ENCODE peak calls at places on chromosomes 5 and 9, in four cellular contexts. One of them, this sample, is unnamed.

GRCh38 chr5:22557251-22557650 is 295.9 kb downstream of the CDH12 start:
- DNase-seq in pancreas: no peak
- DNase-seq in CD8-positive, alpha-beta T cell: no peak
- DNase-seq in A673: no peak
- DNase-seq in this sample: no peak

GRCh38 chr9:136326061-136326776 is 1.1 kb upstream of the GPSM1 start:
- DNase-seq in CD8-positive, alpha-beta T cell: no peak
- DNase-seq in A673: no peak
- DNase-seq in pancreas: no peak
- DNase-seq in this sample: no peak

GRCh38 chr5:133294380-133294779 is 242.6 kb downstream of the HSPA4 start:
- DNase-seq in A673: no peak
- DNase-seq in pancreas: no peak
- DNase-seq in CD8-positive, alpha-beta T cell: no peak
- DNase-seq in this sample: no peak

GRCh38 chr5:33788922-33789321 is 102.9 kb downstream of the ADAMTS12 start:
- DNase-seq in pancreas: no peak
- DNase-seq in A673: no peak
- DNase-seq in CD8-positive, alpha-beta T cell: no peak
- DNase-seq in this sample: peak; percentile 78

GRCh38 chr5:9562101-9562500 is 16.2 kb upstream of the SEMA5A start:
- DNase-seq in A673: peak; percentile 70
- DNase-seq in CD8-positive, alpha-beta T cell: no peak
- DNase-seq in pancreas: no peak
- DNase-seq in this sample: peak; percentile 73

GRCh38 chr5:56693220-56693579 is 122.1 kb upstream of the MAP3K1 start:
- DNase-seq in pancreas: no peak
- DNase-seq in CD8-positive, alpha-beta T cell: no peak
- DNase-seq in A673: no peak
- DNase-seq in this sample: no peak

GRCh38 chr5:171275822-171276544 is 33.1 kb upstream of the TLX3 start:
- DNase-seq in pancreas: no peak
- DNase-seq in CD8-positive, alpha-beta T cell: no peak
- DNase-seq in A673: no peak
- DNase-seq in this sample: no peak

GRCh38 chr9:94624621-94625020 is 14.7 kb downstream of the FBP1 start:
- DNase-seq in A673: no peak
- DNase-seq in CD8-positive, alpha-beta T cell: no peak
- DNase-seq in pancreas: no peak
- DNase-seq in this sample: no peak

GRCh38 chr5:138179277-138179857 is 455 bp downstream of the KIF20A start:
- DNase-seq in CD8-positive, alpha-beta T cell: no peak
- DNase-seq in pancreas: peak; percentile 15
- DNase-seq in A673: peak; percentile 28
- DNase-seq in this sample: no peak

GRCh38 chr5:133423618-133424282 is 188.6 kb downstream of the FSTL4 start:
- DNase-seq in A673: peak; percentile 49
- DNase-seq in pancreas: peak; percentile 75
- DNase-seq in CD8-positive, alpha-beta T cell: peak; percentile 79
- DNase-seq in this sample: peak; percentile 75

GRCh38 chr5:108727154-108727638 is 20.5 kb upstream of the FER start:
- DNase-seq in CD8-positive, alpha-beta T cell: no peak
- DNase-seq in pancreas: peak; percentile 48
- DNase-seq in A673: no peak
- DNase-seq in this sample: peak; percentile 47

GRCh38 chr5:13643734-13644133 is 300.8 kb downstream of the DNAH5 start:
- DNase-seq in pancreas: no peak
- DNase-seq in A673: no peak
- DNase-seq in CD8-positive, alpha-beta T cell: no peak
- DNase-seq in this sample: no peak

GRCh38 chr5:13643196-13643595 is 301.3 kb downstream of the DNAH5 start:
- DNase-seq in A673: no peak
- DNase-seq in CD8-positive, alpha-beta T cell: no peak
- DNase-seq in pancreas: no peak
- DNase-seq in this sample: no peak

DNA sequence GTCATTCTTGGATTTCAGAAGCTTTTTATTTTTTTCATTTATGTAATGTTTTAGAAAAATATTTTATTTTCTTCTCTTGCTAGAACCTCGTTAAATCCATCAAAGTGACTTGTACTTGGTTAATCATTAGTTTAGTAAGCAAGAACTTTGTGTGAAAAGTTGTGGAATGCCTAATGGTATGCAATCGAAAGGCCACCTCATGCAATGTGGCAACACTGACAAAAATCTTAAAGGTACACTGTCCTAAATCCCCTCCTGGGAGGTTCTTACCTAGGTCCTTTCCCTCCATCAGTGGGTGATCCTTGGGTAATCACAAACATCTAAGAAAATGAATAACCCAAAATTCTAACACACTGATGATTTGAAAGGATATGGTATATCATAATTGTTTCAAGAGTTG is 304.2 kb downstream of the DNAH5 start:
- DNase-seq in pancreas: no peak
- DNase-seq in CD8-positive, alpha-beta T cell: no peak
- DNase-seq in A673: no peak
- DNase-seq in this sample: no peak
- TF ChIP-seq CTCF in pancreas: no peak
- TF ChIP-seq CTCF in CD8-positive, alpha-beta T cell: no peak
- TF ChIP-seq CTCF in A673: no peak
- TF ChIP-seq CTCF in this sample: no peak

GRCh38 chr9:17117372-17117771 is 17.5 kb upstream of the CNTLN start:
- DNase-seq in A673: no peak
- DNase-seq in CD8-positive, alpha-beta T cell: no peak
- DNase-seq in pancreas: no peak
- DNase-seq in this sample: no peak

GRCh38 chr9:17120203-17120602 is 14.6 kb upstream of the CNTLN start:
- DNase-seq in CD8-positive, alpha-beta T cell: no peak
- DNase-seq in pancreas: no peak
- DNase-seq in A673: no peak
- DNase-seq in this sample: no peak

GRCh38 chr9:17121264-17121663 is 13.6 kb upstream of the CNTLN start:
- DNase-seq in pancreas: no peak
- DNase-seq in A673: no peak
- DNase-seq in CD8-positive, alpha-beta T cell: no peak
- DNase-seq in this sample: no peak

DNA sequence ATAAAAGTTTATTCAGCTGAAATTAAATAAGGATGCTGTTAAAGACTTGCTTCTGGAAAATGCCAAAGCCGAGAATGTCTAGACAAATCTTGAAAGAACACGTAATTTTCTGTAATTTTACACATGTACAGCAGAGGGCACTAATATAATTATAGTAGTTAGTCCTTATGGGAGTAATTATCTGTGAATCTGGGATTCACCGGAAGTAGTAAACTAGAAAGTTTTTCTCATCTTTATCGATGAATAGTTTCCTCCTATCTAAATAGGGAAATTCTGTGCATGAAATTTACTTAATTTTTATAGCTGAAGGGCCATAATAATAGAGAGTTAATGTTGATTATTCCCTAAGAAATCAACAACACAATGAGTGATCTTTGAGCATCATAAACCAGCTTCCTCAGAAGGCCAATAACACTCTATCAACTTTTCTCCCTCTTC is 18.4 kb upstream of the CNTLN start:
- DNase-seq in CD8-positive, alpha-beta T cell: no peak
- DNase-seq in pancreas: no peak
- DNase-seq in A673: peak; percentile 48
- DNase-seq in this sample: peak; percentile 50
- TF ChIP-seq CTCF in CD8-positive, alpha-beta T cell: no peak
- TF ChIP-seq CTCF in pancreas: no peak
- TF ChIP-seq CTCF in A673: peak; percentile 53
- TF ChIP-seq CTCF in this sample: peak; percentile 36

DNA sequence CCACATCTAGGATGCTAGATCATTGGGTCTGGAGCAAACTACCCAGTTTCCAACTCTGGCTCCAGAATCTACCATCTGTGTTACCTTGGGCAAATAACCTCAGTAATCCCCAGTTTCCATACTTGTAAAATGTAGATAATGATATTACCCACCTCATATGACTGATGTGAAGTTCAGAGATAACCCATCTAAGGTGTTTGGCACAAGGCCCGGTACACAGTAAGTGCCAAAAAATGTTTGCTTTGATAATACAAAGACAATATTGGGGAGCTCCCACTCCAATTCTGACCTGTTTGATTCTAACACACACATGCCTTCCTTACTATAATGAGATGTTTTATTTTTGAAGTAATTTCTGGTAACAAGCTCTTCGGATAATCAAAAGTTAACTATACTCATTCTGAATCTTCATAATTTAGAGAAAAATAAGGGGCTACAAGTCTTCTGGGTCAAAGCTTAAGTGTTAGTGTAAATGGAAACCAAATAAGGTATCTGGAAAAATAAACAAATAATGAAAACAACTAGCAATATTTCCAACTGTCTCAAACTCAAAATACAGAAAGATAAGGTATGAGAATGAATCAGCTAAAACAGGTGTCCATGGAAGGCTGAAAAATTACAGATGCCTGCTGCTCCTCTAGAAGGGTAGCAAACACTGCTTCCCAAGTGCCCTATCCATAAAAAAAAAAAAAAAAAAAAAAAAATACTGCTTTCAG is 30.4 kb downstream of the ELL2 start:
- DNase-seq in pancreas: no peak
- DNase-seq in CD8-positive, alpha-beta T cell: no peak
- DNase-seq in A673: no peak
- DNase-seq in this sample: no peak
- TF ChIP-seq CTCF in pancreas: no peak
- TF ChIP-seq CTCF in CD8-positive, alpha-beta T cell: no peak
- TF ChIP-seq CTCF in A673: no peak
- TF ChIP-seq CTCF in this sample: no peak

GRCh38 chr5:175870820-175871447 is 444 bp upstream of the CPLX2 start:
- DNase-seq in CD8-positive, alpha-beta T cell: no peak
- DNase-seq in A673: no peak
- DNase-seq in pancreas: no peak
- DNase-seq in this sample: no peak

GRCh38 chr5:175876107-175876506 is 4.7 kb downstream of the CPLX2 start:
- DNase-seq in pancreas: no peak
- DNase-seq in CD8-positive, alpha-beta T cell: no peak
- DNase-seq in A673: no peak
- DNase-seq in this sample: no peak

GRCh38 chr5:175874462-175875139 is 3.2 kb downstream of the CPLX2 start:
- DNase-seq in CD8-positive, alpha-beta T cell: no peak
- DNase-seq in pancreas: no peak
- DNase-seq in A673: no peak
- DNase-seq in this sample: no peak

GRCh38 chr5:175872287-175873089 is 1.1 kb downstream of the CPLX2 start:
- DNase-seq in A673: no peak
- DNase-seq in CD8-positive, alpha-beta T cell: no peak
- DNase-seq in pancreas: no peak
- DNase-seq in this sample: no peak

GRCh38 chr5:175873090-175873454 is 1.7 kb downstream of the CPLX2 start:
- DNase-seq in A673: peak; percentile 5
- DNase-seq in pancreas: no peak
- DNase-seq in CD8-positive, alpha-beta T cell: no peak
- DNase-seq in this sample: no peak
- TF ChIP-seq CTCF in A673: peak; percentile 33
- TF ChIP-seq CTCF in pancreas: no peak
- TF ChIP-seq CTCF in CD8-positive, alpha-beta T cell: no peak
- TF ChIP-seq CTCF in this sample: no peak

GRCh38 chr5:128708841-128709240 is 170.8 kb upstream of the FBN2 start:
- DNase-seq in CD8-positive, alpha-beta T cell: no peak
- DNase-seq in pancreas: no peak
- DNase-seq in A673: no peak
- DNase-seq in this sample: no peak

GRCh38 chr5:128703322-128703721 is 165.3 kb upstream of the FBN2 start:
- DNase-seq in CD8-positive, alpha-beta T cell: no peak
- DNase-seq in A673: no peak
- DNase-seq in pancreas: no peak
- DNase-seq in this sample: no peak

GRCh38 chr5:128711216-128711615 is 173.2 kb upstream of the FBN2 start:
- DNase-seq in pancreas: no peak
- DNase-seq in CD8-positive, alpha-beta T cell: no peak
- DNase-seq in A673: no peak
- DNase-seq in this sample: no peak

GRCh38 chr5:128701301-128701700 is 163.3 kb upstream of the FBN2 start:
- DNase-seq in CD8-positive, alpha-beta T cell: no peak
- DNase-seq in pancreas: no peak
- DNase-seq in A673: no peak
- DNase-seq in this sample: no peak

GRCh38 chr5:128706269-128706668 is 168.2 kb upstream of the FBN2 start:
- DNase-seq in A673: no peak
- DNase-seq in pancreas: no peak
- DNase-seq in CD8-positive, alpha-beta T cell: no peak
- DNase-seq in this sample: peak; percentile 13
- TF ChIP-seq CTCF in A673: no peak
- TF ChIP-seq CTCF in pancreas: no peak
- TF ChIP-seq CTCF in CD8-positive, alpha-beta T cell: no peak
- TF ChIP-seq CTCF in this sample: no peak

GRCh38 chr9:84667571-84668203 is 1.8 kb upstream of the NTRK2 start:
- DNase-seq in CD8-positive, alpha-beta T cell: no peak
- DNase-seq in pancreas: peak; percentile 34
- DNase-seq in A673: peak; percentile 36
- DNase-seq in this sample: peak; percentile 27
- TF ChIP-seq CTCF in CD8-positive, alpha-beta T cell: no peak
- TF ChIP-seq CTCF in pancreas: peak; percentile 40
- TF ChIP-seq CTCF in A673: peak; percentile 46
- TF ChIP-seq CTCF in this sample: peak; percentile 34

GRCh38 chr9:92004045-92004392 is 54.0 kb upstream of the ROR2 start:
- DNase-seq in A673: no peak
- DNase-seq in pancreas: no peak
- DNase-seq in CD8-positive, alpha-beta T cell: peak; percentile 27
- DNase-seq in this sample: no peak
- TF ChIP-seq CTCF in A673: no peak
- TF ChIP-seq CTCF in pancreas: no peak
- TF ChIP-seq CTCF in CD8-positive, alpha-beta T cell: no peak
- TF ChIP-seq CTCF in this sample: no peak

GRCh38 chr5:55173696-55174101 is 722 bp upstream of the CDC20B start:
- DNase-seq in CD8-positive, alpha-beta T cell: no peak
- DNase-seq in pancreas: peak; percentile 24
- DNase-seq in A673: no peak
- DNase-seq in this sample: no peak

GRCh38 chr5:55172937-55173695 is at the start of gene CDC20B:
- DNase-seq in pancreas: peak; percentile 78
- DNase-seq in CD8-positive, alpha-beta T cell: peak; percentile 74
- DNase-seq in A673: peak; percentile 86
- DNase-seq in this sample: peak; percentile 72

GRCh38 chr5:55175781-55176175 is 2.8 kb upstream of the CDC20B start:
- DNase-seq in pancreas: no peak
- DNase-seq in A673: no peak
- DNase-seq in CD8-positive, alpha-beta T cell: no peak
- DNase-seq in this sample: no peak

GRCh38 chr5:55177078-55177477 is 4.1 kb upstream of the CDC20B start:
- DNase-seq in pancreas: no peak
- DNase-seq in CD8-positive, alpha-beta T cell: no peak
- DNase-seq in A673: no peak
- DNase-seq in this sample: no peak

GRCh38 chr5:55176176-55176818 is 3.3 kb upstream of the CDC20B start:
- DNase-seq in pancreas: peak; percentile 74
- DNase-seq in CD8-positive, alpha-beta T cell: no peak
- DNase-seq in A673: peak; percentile 76
- DNase-seq in this sample: peak; percentile 66
- TF ChIP-seq CTCF in pancreas: peak; percentile 62
- TF ChIP-seq CTCF in CD8-positive, alpha-beta T cell: no peak
- TF ChIP-seq CTCF in A673: peak; percentile 16
- TF ChIP-seq CTCF in this sample: peak; percentile 10